ENCODE peak calls at places on chromosome 15, in five cellular contexts. One of them, this sample, is unnamed.

GRCh38 chr15:75840659-75841058 is 2.6 kb upstream of the UBE2Q2 start:
- DNase-seq in GM12878: no peak
- DNase-seq in HCT116: no peak
- DNase-seq in K562: no peak
- DNase-seq in HepG2: no peak
- DNase-seq in this sample: peak

GRCh38 chr15:38996111-38996541 is 431.5 kb upstream of the RASGRP1 start:
- DNase-seq in GM12878: no peak
- DNase-seq in HCT116: no peak
- DNase-seq in K562: no peak
- DNase-seq in HepG2: no peak
- DNase-seq in this sample: no peak

GRCh38 chr15:67925182-67925581 is 85.3 kb upstream of the RNU6-1 start:
- DNase-seq in GM12878: no peak
- DNase-seq in HCT116: no peak
- DNase-seq in K562: peak
- DNase-seq in HepG2: no peak
- DNase-seq in this sample: no peak

GRCh38 chr15:85865070-85865684 is 70.5 kb upstream of the KLHL25 start:
- DNase-seq in GM12878: no peak
- DNase-seq in HCT116: peak
- DNase-seq in K562: peak
- DNase-seq in HepG2: peak
- DNase-seq in this sample: peak

GRCh38 chr15:28986108-28986507 is 100.3 kb downstream of the APBA2 start:
- DNase-seq in GM12878: no peak
- DNase-seq in HCT116: no peak
- DNase-seq in K562: no peak
- DNase-seq in HepG2: no peak
- DNase-seq in this sample: no peak

GRCh38 chr15:93152951-93153350 is 63.9 kb upstream of the RGMA start:
- DNase-seq in GM12878: no peak
- DNase-seq in HCT116: no peak
- DNase-seq in K562: no peak
- DNase-seq in HepG2: no peak
- DNase-seq in this sample: no peak

GRCh38 chr15:82918607-82919230 is 33.8 kb downstream of the HOMER2 start:
- DNase-seq in GM12878: no peak
- DNase-seq in HCT116: no peak
- DNase-seq in K562: no peak
- DNase-seq in HepG2: no peak
- DNase-seq in this sample: no peak

GRCh38 chr15:61687124-61687523 is 373.1 kb downstream of the VPS13C start:
- DNase-seq in GM12878: no peak
- DNase-seq in HCT116: no peak
- DNase-seq in K562: no peak
- DNase-seq in HepG2: no peak
- DNase-seq in this sample: no peak

GRCh38 chr15:43911235-43911661 is 84.4 kb downstream of the WDR76 start:
- DNase-seq in GM12878: no peak
- DNase-seq in HCT116: no peak
- DNase-seq in K562: no peak
- DNase-seq in HepG2: no peak
- DNase-seq in this sample: no peak

GRCh38 chr15:39801641-39802309 is 19.1 kb upstream of the FSIP1 start:
- DNase-seq in GM12878: no peak
- DNase-seq in HCT116: peak
- DNase-seq in K562: peak
- DNase-seq in HepG2: peak
- DNase-seq in this sample: no peak

GRCh38 chr15:69415381-69415780 is 1.2 kb downstream of the KIF23 start:
- DNase-seq in GM12878: no peak
- DNase-seq in HCT116: no peak
- DNase-seq in K562: no peak
- DNase-seq in HepG2: no peak
- DNase-seq in this sample: no peak

GRCh38 chr15:46636220-46636619 is 1001.4 kb downstream of the SQOR start:
- DNase-seq in GM12878: no peak
- DNase-seq in HCT116: no peak
- DNase-seq in K562: no peak
- DNase-seq in HepG2: no peak
- DNase-seq in this sample: peak

GRCh38 chr15:56765252-56765651 is 31.9 kb upstream of the ZNF280D start:
- DNase-seq in GM12878: no peak
- DNase-seq in HCT116: no peak
- DNase-seq in K562: no peak
- DNase-seq in HepG2: no peak
- DNase-seq in this sample: no peak

GRCh38 chr15:37585966-37586656 is 348.3 kb upstream of the TMCO5A start:
- DNase-seq in GM12878: no peak
- DNase-seq in HCT116: no peak
- DNase-seq in K562: no peak
- DNase-seq in HepG2: no peak
- DNase-seq in this sample: no peak

GRCh38 chr15:36601497-36601932 is 22.1 kb downstream of the CDIN1 start:
- DNase-seq in GM12878: no peak
- DNase-seq in HCT116: no peak
- DNase-seq in K562: no peak
- DNase-seq in HepG2: no peak
- DNase-seq in this sample: no peak

GRCh38 chr15:54515664-54516582 is 537.7 kb downstream of the UNC13C start:
- DNase-seq in GM12878: no peak
- DNase-seq in HCT116: no peak
- DNase-seq in K562: no peak
- DNase-seq in HepG2: no peak
- DNase-seq in this sample: no peak

GRCh38 chr15:42101861-42102260 is 7.5 kb upstream of the PLA2G4D start:
- DNase-seq in GM12878: no peak
- DNase-seq in HCT116: no peak
- DNase-seq in K562: no peak
- DNase-seq in HepG2: no peak
- DNase-seq in this sample: no peak

GRCh38 chr15:90884719-90885431 is 571 bp downstream of the FES start:
- DNase-seq in GM12878: no peak
- DNase-seq in HCT116: no peak
- DNase-seq in K562: no peak
- DNase-seq in HepG2: no peak
- DNase-seq in this sample: no peak

GRCh38 chr15:59298255-59298856 is 74.3 kb downstream of the MYO1E start:
- DNase-seq in GM12878: peak
- DNase-seq in HCT116: peak
- DNase-seq in K562: no peak
- DNase-seq in HepG2: no peak
- DNase-seq in this sample: no peak

GRCh38 chr15:86624261-86625036 is 544.8 kb downstream of the AGBL1 start:
- DNase-seq in GM12878: no peak
- DNase-seq in HCT116: no peak
- DNase-seq in K562: no peak
- DNase-seq in HepG2: peak
- DNase-seq in this sample: peak

GRCh38 chr15:68564173-68564572 is 14.6 kb upstream of the CORO2B start:
- DNase-seq in GM12878: no peak
- DNase-seq in HCT116: no peak
- DNase-seq in K562: no peak
- DNase-seq in HepG2: no peak
- DNase-seq in this sample: no peak

GRCh38 chr15:45473068-45473467 is 49.5 kb downstream of the SLC30A4 start:
- DNase-seq in GM12878: no peak
- DNase-seq in HCT116: no peak
- DNase-seq in K562: no peak
- DNase-seq in HepG2: no peak
- DNase-seq in this sample: no peak

GRCh38 chr15:53046153-53046790 is 256.1 kb upstream of the ONECUT1 start:
- DNase-seq in GM12878: no peak
- DNase-seq in HCT116: no peak
- DNase-seq in K562: no peak
- DNase-seq in HepG2: no peak
- DNase-seq in this sample: no peak

GRCh38 chr15:51796777-51797474 is 32.5 kb upstream of the TMOD3 start:
- DNase-seq in GM12878: no peak
- DNase-seq in HCT116: no peak
- DNase-seq in K562: no peak
- DNase-seq in HepG2: peak
- DNase-seq in this sample: no peak

GRCh38 chr15:34109775-34110663 is 8.1 kb downstream of the PGBD4 start:
- DNase-seq in GM12878: no peak
- DNase-seq in HCT116: peak
- DNase-seq in K562: peak
- DNase-seq in HepG2: peak
- DNase-seq in this sample: peak

GRCh38 chr15:67024322-67024997 is 40.9 kb upstream of the SMAD3 start:
- DNase-seq in GM12878: peak
- DNase-seq in HCT116: peak
- DNase-seq in K562: peak
- DNase-seq in HepG2: peak
- DNase-seq in this sample: peak

GRCh38 chr15:71679223-71680078 is 130.9 kb upstream of the NR2E3 start:
- DNase-seq in GM12878: no peak
- DNase-seq in HCT116: no peak
- DNase-seq in K562: no peak
- DNase-seq in HepG2: peak
- DNase-seq in this sample: no peak

GRCh38 chr15:85742186-85742751 is 52.5 kb downstream of the KLHL25 start:
- DNase-seq in GM12878: no peak
- DNase-seq in HCT116: no peak
- DNase-seq in K562: no peak
- DNase-seq in HepG2: no peak
- DNase-seq in this sample: peak

GRCh38 chr15:101120961-101121360 is 130.9 kb downstream of the CHSY1 start:
- DNase-seq in GM12878: no peak
- DNase-seq in HCT116: no peak
- DNase-seq in K562: no peak
- DNase-seq in HepG2: no peak
- DNase-seq in this sample: peak

GRCh38 chr15:101120473-101120872 is 131.4 kb downstream of the CHSY1 start:
- DNase-seq in GM12878: no peak
- DNase-seq in HCT116: no peak
- DNase-seq in K562: no peak
- DNase-seq in HepG2: no peak
- DNase-seq in this sample: no peak

GRCh38 chr15:101122806-101123205 is 129.0 kb downstream of the CHSY1 start:
- DNase-seq in GM12878: no peak
- DNase-seq in HCT116: no peak
- DNase-seq in K562: no peak
- DNase-seq in HepG2: no peak
- DNase-seq in this sample: no peak

GRCh38 chr15:101122266-101122665 is 129.6 kb downstream of the CHSY1 start:
- DNase-seq in GM12878: no peak
- DNase-seq in HCT116: no peak
- DNase-seq in K562: no peak
- DNase-seq in HepG2: no peak
- DNase-seq in this sample: no peak

GRCh38 chr15:101121511-101122090 is 130.2 kb downstream of the CHSY1 start:
- DNase-seq in GM12878: no peak
- DNase-seq in HCT116: no peak
- DNase-seq in K562: peak
- DNase-seq in HepG2: no peak
- DNase-seq in this sample: peak
- TF ChIP-seq MAX in GM12878: no peak
- TF ChIP-seq MAX in HCT116: no peak
- TF ChIP-seq MAX in K562: no peak
- TF ChIP-seq MAX in HepG2: no peak
- TF ChIP-seq MAX in this sample: no peak

DNA sequence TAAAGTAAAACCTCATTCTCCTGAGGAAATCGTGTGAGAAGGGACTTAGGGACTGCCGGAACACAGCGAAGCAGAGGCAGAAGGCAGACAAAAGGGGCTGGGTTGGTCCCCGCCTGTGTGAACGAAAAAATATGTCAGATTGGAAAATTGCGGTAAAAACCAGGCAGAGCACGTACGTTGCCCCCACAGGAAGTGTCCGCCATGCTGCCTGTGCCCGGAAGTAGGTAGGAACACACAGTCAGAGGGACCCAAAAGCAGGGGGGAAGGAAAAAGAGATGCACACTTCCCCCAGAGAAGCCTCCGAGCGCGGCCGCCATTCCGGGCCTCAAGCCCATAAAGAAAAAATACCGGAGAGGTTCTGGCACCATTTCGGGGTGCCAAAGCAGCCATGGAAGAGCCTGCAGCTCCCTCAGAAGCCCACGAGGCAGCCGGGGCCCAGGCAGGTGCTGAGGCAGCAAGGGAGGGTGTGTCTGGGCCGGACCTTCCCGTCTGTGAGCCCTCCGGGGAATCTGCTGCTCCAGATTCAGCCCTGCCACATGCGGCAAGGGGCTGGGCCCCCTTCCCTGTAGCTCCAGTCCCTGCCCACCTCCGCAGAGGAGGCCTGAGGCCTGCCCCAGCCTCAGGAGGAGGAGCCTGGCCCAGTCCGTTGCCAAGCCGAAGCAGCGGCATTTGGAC is at the start of gene MKRN3:
- DNase-seq in GM12878: no peak
- DNase-seq in HCT116: peak
- DNase-seq in K562: peak
- DNase-seq in HepG2: peak
- DNase-seq in this sample: peak
- TF ChIP-seq SIN3A in GM12878: no peak
- TF ChIP-seq SIN3A in HCT116: peak
- TF ChIP-seq SIN3A in K562: peak
- TF ChIP-seq SIN3A in HepG2: no peak
- TF ChIP-seq SIN3A in this sample: peak

GRCh38 chr15:63405159-63405558 is 23.5 kb upstream of the CA12 start:
- DNase-seq in GM12878: no peak
- DNase-seq in HCT116: no peak
- DNase-seq in K562: no peak
- DNase-seq in HepG2: no peak
- DNase-seq in this sample: no peak
- TF ChIP-seq ZBTB33 in GM12878: no peak
- TF ChIP-seq ZBTB33 in HCT116: no peak
- TF ChIP-seq ZBTB33 in K562: no peak
- TF ChIP-seq ZBTB33 in HepG2: no peak
- TF ChIP-seq ZBTB33 in this sample: no peak

DNA sequence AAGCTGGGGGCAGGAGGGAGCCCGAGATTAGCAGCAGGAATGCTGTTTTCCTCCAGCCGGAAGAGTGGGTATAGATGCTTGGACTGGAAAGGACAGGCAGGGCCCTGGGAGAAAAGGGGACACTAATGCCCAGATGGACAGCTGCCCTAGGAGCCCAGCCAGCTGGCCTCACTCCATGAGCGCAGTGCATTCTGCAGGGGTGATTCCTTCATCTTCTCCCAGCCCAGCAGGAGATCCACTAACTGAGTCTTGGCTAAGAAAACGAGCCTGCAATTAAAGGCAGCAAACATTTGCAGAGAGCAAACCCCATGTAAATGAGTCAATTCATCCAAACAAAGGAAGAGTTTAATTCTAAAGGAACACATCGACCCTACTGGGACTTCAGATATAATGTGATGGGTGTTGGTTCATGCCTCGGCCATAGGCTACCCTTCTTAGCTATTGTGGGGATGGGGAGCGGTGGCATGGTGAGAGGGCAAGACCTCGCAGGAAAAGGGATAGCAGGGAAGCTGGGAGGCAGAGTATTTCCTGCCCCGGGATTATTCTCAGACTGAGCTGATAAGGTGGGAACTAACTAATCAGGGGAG is 13.3 kb upstream of the MINAR1 start:
- DNase-seq in GM12878: no peak
- DNase-seq in HCT116: no peak
- DNase-seq in K562: no peak
- DNase-seq in HepG2: no peak
- DNase-seq in this sample: no peak
- TF ChIP-seq MAX in GM12878: no peak
- TF ChIP-seq MAX in HCT116: no peak
- TF ChIP-seq MAX in K562: no peak
- TF ChIP-seq MAX in HepG2: no peak
- TF ChIP-seq MAX in this sample: no peak